ENCODE peak calls at places on chromosomes 5 and 9, in five cellular contexts. One of them, this sample, is unnamed.

GRCh38 chr5:154077692-154078091 is 38.9 kb downstream of the MFAP3 start:
- DNase-seq in uterus: no peak
- DNase-seq in RWPE1: peak
- DNase-seq in small intestine: peak
- DNase-seq in A549: no peak
- DNase-seq in this sample: no peak

GRCh38 chr9:87158779-87159178 is 211.5 kb upstream of the GAS1 start:
- DNase-seq in uterus: no peak
- DNase-seq in RWPE1: no peak
- DNase-seq in small intestine: no peak
- DNase-seq in A549: no peak
- DNase-seq in this sample: no peak

GRCh38 chr9:134624119-134624826 is 17.3 kb upstream of the COL5A1 start:
- DNase-seq in uterus: peak
- DNase-seq in RWPE1: no peak
- DNase-seq in small intestine: no peak
- DNase-seq in A549: no peak
- DNase-seq in this sample: no peak

GRCh38 chr5:145445027-145445426 is 390.1 kb downstream of the PRELID2 start:
- DNase-seq in uterus: no peak
- DNase-seq in RWPE1: no peak
- DNase-seq in small intestine: no peak
- DNase-seq in A549: no peak
- DNase-seq in this sample: no peak

GRCh38 chr9:14127656-14128055 is 186.3 kb downstream of the NFIB start:
- DNase-seq in uterus: no peak
- DNase-seq in RWPE1: no peak
- DNase-seq in small intestine: no peak
- DNase-seq in A549: no peak
- DNase-seq in this sample: no peak

GRCh38 chr5:83097582-83098265 is 20.4 kb downstream of the XRCC4 start:
- DNase-seq in uterus: no peak
- DNase-seq in RWPE1: no peak
- DNase-seq in small intestine: peak
- DNase-seq in A549: no peak
- DNase-seq in this sample: no peak

GRCh38 chr9:34694811-34695210 is 3.7 kb upstream of the CCL19 start:
- DNase-seq in uterus: no peak
- DNase-seq in RWPE1: no peak
- DNase-seq in small intestine: no peak
- DNase-seq in A549: no peak
- DNase-seq in this sample: no peak

GRCh38 chr5:100777680-100778281 is 125.3 kb downstream of the ST8SIA4 start:
- DNase-seq in uterus: no peak
- DNase-seq in RWPE1: peak
- DNase-seq in small intestine: peak
- DNase-seq in A549: peak
- DNase-seq in this sample: no peak

GRCh38 chr5:5270958-5271605 is 131.0 kb downstream of the ADAMTS16 start:
- DNase-seq in uterus: peak
- DNase-seq in RWPE1: peak
- DNase-seq in small intestine: peak
- DNase-seq in A549: peak
- DNase-seq in this sample: peak

GRCh38 chr9:121975801-121976277 is 117.3 kb downstream of the TTLL11 start:
- DNase-seq in uterus: no peak
- DNase-seq in RWPE1: no peak
- DNase-seq in small intestine: peak
- DNase-seq in A549: peak
- DNase-seq in this sample: no peak

GRCh38 chr5:134458676-134459403 is 47.2 kb upstream of the CDKN2AIPNL start:
- DNase-seq in uterus: no peak
- DNase-seq in RWPE1: no peak
- DNase-seq in small intestine: peak
- DNase-seq in A549: no peak
- DNase-seq in this sample: no peak

GRCh38 chr9:114317665-114318357 is 5.1 kb upstream of the ORM1 start:
- DNase-seq in uterus: peak
- DNase-seq in RWPE1: no peak
- DNase-seq in small intestine: no peak
- DNase-seq in A549: peak
- DNase-seq in this sample: peak

GRCh38 chr5:151691706-151692105 is 5.0 kb upstream of the SPARC start:
- DNase-seq in uterus: no peak
- DNase-seq in RWPE1: no peak
- DNase-seq in small intestine: no peak
- DNase-seq in A549: no peak
- DNase-seq in this sample: no peak

GRCh38 chr5:59380350-59380951 is 513.1 kb downstream of the PDE4D start:
- DNase-seq in uterus: no peak
- DNase-seq in RWPE1: peak
- DNase-seq in small intestine: peak
- DNase-seq in A549: peak
- DNase-seq in this sample: no peak

GRCh38 chr5:33537240-33537639 is 96.5 kb downstream of the TARS1 start:
- DNase-seq in uterus: no peak
- DNase-seq in RWPE1: no peak
- DNase-seq in small intestine: no peak
- DNase-seq in A549: no peak
- DNase-seq in this sample: no peak

GRCh38 chr9:137276757-137277328 is 683 bp upstream of the TOR4A start:
- DNase-seq in uterus: peak
- DNase-seq in RWPE1: no peak
- DNase-seq in small intestine: peak
- DNase-seq in A549: peak
- DNase-seq in this sample: no peak

GRCh38 chr9:27426717-27427645 is 97.1 kb upstream of the IFNK start:
- DNase-seq in uterus: no peak
- DNase-seq in RWPE1: peak
- DNase-seq in small intestine: no peak
- DNase-seq in A549: peak
- DNase-seq in this sample: no peak

GRCh38 chr9:125679597-125680189 is 27.3 kb downstream of the MAPKAP1 start:
- DNase-seq in uterus: no peak
- DNase-seq in RWPE1: peak
- DNase-seq in small intestine: no peak
- DNase-seq in A549: no peak
- DNase-seq in this sample: no peak

GRCh38 chr9:29974197-29974596 is 2400.9 kb upstream of the C9orf72 start:
- DNase-seq in uterus: no peak
- DNase-seq in RWPE1: no peak
- DNase-seq in small intestine: no peak
- DNase-seq in A549: no peak
- DNase-seq in this sample: no peak

GRCh38 chr9:130265431-130266235 is at the start of gene HMCN2:
- DNase-seq in uterus: no peak
- DNase-seq in RWPE1: no peak
- DNase-seq in small intestine: no peak
- DNase-seq in A549: no peak
- DNase-seq in this sample: no peak

GRCh38 chr5:132753135-132753987 is 6.1 kb downstream of the CCNI2 start:
- DNase-seq in uterus: no peak
- DNase-seq in RWPE1: no peak
- DNase-seq in small intestine: no peak
- DNase-seq in A549: peak
- DNase-seq in this sample: no peak

GRCh38 chr9:113454914-113455761 is 8.4 kb upstream of the RGS3 start:
- DNase-seq in uterus: peak
- DNase-seq in RWPE1: no peak
- DNase-seq in small intestine: peak
- DNase-seq in A549: peak
- DNase-seq in this sample: peak

GRCh38 chr5:36637101-36637500 is 30.7 kb downstream of the SLC1A3 start:
- DNase-seq in uterus: no peak
- DNase-seq in RWPE1: no peak
- DNase-seq in small intestine: no peak
- DNase-seq in A549: no peak
- DNase-seq in this sample: no peak

GRCh38 chr5:84393969-84394368 is 9.3 kb upstream of the EDIL3 start:
- DNase-seq in uterus: no peak
- DNase-seq in RWPE1: peak
- DNase-seq in small intestine: no peak
- DNase-seq in A549: peak
- DNase-seq in this sample: no peak

GRCh38 chr9:133406480-133407307 is 11.1 kb downstream of the REXO4 start:
- DNase-seq in uterus: peak
- DNase-seq in RWPE1: no peak
- DNase-seq in small intestine: peak
- DNase-seq in A549: peak
- DNase-seq in this sample: peak

GRCh38 chr5:3201941-3202340 is 393.7 kb upstream of the IRX1 start:
- DNase-seq in uterus: no peak
- DNase-seq in RWPE1: no peak
- DNase-seq in small intestine: no peak
- DNase-seq in A549: no peak
- DNase-seq in this sample: peak

GRCh38 chr9:12748016-12748415 is 26.8 kb upstream of the LURAP1L start:
- DNase-seq in uterus: no peak
- DNase-seq in RWPE1: peak
- DNase-seq in small intestine: no peak
- DNase-seq in A549: no peak
- DNase-seq in this sample: no peak

GRCh38 chr5:176530983-176531901 is 6.0 kb downstream of the RNF44 start:
- DNase-seq in uterus: no peak
- DNase-seq in RWPE1: peak
- DNase-seq in small intestine: no peak
- DNase-seq in A549: no peak
- DNase-seq in this sample: no peak

GRCh38 chr5:172834570-172835245 is 657 bp downstream of the ERGIC1 start:
- DNase-seq in uterus: no peak
- DNase-seq in RWPE1: no peak
- DNase-seq in small intestine: peak
- DNase-seq in A549: no peak
- DNase-seq in this sample: peak

GRCh38 chr9:36828574-36829141 is 205.4 kb downstream of the PAX5 start:
- DNase-seq in uterus: no peak
- DNase-seq in RWPE1: no peak
- DNase-seq in small intestine: no peak
- DNase-seq in A549: no peak
- DNase-seq in this sample: no peak

GRCh38 chr5:109983135-109983534 is 293.4 kb downstream of the MAN2A1 start:
- DNase-seq in uterus: no peak
- DNase-seq in RWPE1: no peak
- DNase-seq in small intestine: no peak
- DNase-seq in A549: no peak
- DNase-seq in this sample: no peak

GRCh38 chr5:79561525-79561893 is 47.6 kb upstream of the HOMER1 start:
- DNase-seq in uterus: no peak
- DNase-seq in RWPE1: no peak
- DNase-seq in small intestine: no peak
- DNase-seq in A549: no peak
- DNase-seq in this sample: no peak

GRCh38 chr5:134007581-134008256 is 2.9 kb upstream of the VDAC1 start:
- DNase-seq in uterus: no peak
- DNase-seq in RWPE1: peak
- DNase-seq in small intestine: no peak
- DNase-seq in A549: peak
- DNase-seq in this sample: no peak

GRCh38 chr9:4614627-4615026 is 47.5 kb upstream of the PLPP6 start:
- DNase-seq in uterus: no peak
- DNase-seq in RWPE1: no peak
- DNase-seq in small intestine: no peak
- DNase-seq in A549: no peak
- DNase-seq in this sample: no peak

GRCh38 chr9:110192531-110193326 is 15.2 kb downstream of the C9orf152 start:
- DNase-seq in uterus: peak
- DNase-seq in RWPE1: no peak
- DNase-seq in small intestine: no peak
- DNase-seq in A549: peak
- DNase-seq in this sample: no peak

GRCh38 chr5:93359958-93360305 is 221.1 kb downstream of the NR2F1-AS1 start:
- DNase-seq in uterus: no peak
- DNase-seq in RWPE1: no peak
- DNase-seq in small intestine: no peak
- DNase-seq in A549: no peak
- DNase-seq in this sample: no peak

GRCh38 chr5:181160144-181160754 is 12.9 kb downstream of the OR2V2 start:
- DNase-seq in uterus: peak
- DNase-seq in RWPE1: peak
- DNase-seq in small intestine: no peak
- DNase-seq in A549: peak
- DNase-seq in this sample: no peak

GRCh38 chr9:128987800-128988199 is 40.3 kb downstream of the NUP188 start:
- DNase-seq in uterus: no peak
- DNase-seq in RWPE1: no peak
- DNase-seq in small intestine: no peak
- DNase-seq in A549: no peak
- DNase-seq in this sample: no peak

GRCh38 chr9:71073494-71073893 is 47.9 kb downstream of the TRPM3 start:
- DNase-seq in uterus: no peak
- DNase-seq in RWPE1: no peak
- DNase-seq in small intestine: no peak
- DNase-seq in A549: no peak
- DNase-seq in this sample: no peak
- H3K27ac ChIP-seq in uterus: no peak
- H3K27ac ChIP-seq in RWPE1: no peak
- H3K27ac ChIP-seq in small intestine: no peak
- H3K27ac ChIP-seq in A549: no peak
- H3K27ac ChIP-seq in this sample: no peak

GRCh38 chr5:55575815-55576583 is 41.2 kb upstream of the PLPP1 start:
- DNase-seq in uterus: no peak
- DNase-seq in RWPE1: no peak
- DNase-seq in small intestine: peak
- DNase-seq in A549: peak
- DNase-seq in this sample: no peak
- H3K27ac ChIP-seq in uterus: peak
- H3K27ac ChIP-seq in RWPE1: no peak
- H3K27ac ChIP-seq in small intestine: no peak
- H3K27ac ChIP-seq in A549: peak
- H3K27ac ChIP-seq in this sample: peak

GRCh38 chr5:81776258-81776657 is 25.4 kb upstream of the SSBP2 start:
- DNase-seq in uterus: no peak
- DNase-seq in RWPE1: no peak
- DNase-seq in small intestine: peak
- DNase-seq in A549: no peak
- DNase-seq in this sample: no peak
- H3K27ac ChIP-seq in uterus: no peak
- H3K27ac ChIP-seq in RWPE1: no peak
- H3K27ac ChIP-seq in small intestine: no peak
- H3K27ac ChIP-seq in A549: no peak
- H3K27ac ChIP-seq in this sample: no peak

DNA sequence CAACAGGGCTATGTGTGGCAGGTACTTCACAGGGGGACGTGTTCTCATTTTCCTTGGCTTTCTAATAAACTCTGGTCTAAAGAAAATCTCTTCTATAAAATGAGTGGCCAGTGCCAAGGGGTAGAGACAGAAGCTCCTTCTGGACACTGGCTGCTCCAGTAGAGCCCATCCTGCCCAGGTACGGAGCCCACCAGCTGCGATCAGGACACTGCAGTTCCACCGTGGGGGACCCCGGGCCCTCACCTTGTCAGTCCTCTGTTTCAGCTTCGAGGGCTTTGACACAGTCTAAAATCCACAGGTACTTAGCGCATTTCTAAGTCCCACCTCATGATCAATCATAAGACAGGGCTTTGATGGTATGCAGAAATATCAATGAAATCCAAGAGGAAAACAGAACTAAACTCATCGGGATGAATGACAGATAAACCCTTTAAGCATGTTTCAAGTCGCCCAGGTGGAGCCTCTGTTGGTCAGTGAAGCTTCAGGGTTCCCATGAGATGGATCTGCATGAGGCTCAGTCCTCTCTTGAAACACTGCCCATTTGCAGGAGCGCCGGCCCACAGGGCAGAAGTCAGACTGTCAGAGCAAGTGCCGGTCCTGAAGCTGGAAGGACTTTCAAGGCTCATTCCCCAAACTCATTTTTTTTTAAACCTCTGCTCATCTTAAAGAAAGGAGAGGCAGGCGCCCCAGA is 20.3 kb upstream of the TERT start:
- DNase-seq in uterus: no peak
- DNase-seq in RWPE1: no peak
- DNase-seq in small intestine: no peak
- DNase-seq in A549: no peak
- DNase-seq in this sample: peak
- H3K27ac ChIP-seq in uterus: no peak
- H3K27ac ChIP-seq in RWPE1: peak
- H3K27ac ChIP-seq in small intestine: peak
- H3K27ac ChIP-seq in A549: no peak
- H3K27ac ChIP-seq in this sample: no peak

This sample was measured in coronary artery.